ENCODE peak calls at places on chromosomes 11 and 22, in four cellular contexts. F is right lobe of liver, V is GM13976, E is pancreas. H is an unnamed sample.
A peak's percentile ranks its signal among the peaks of the same experiment; 100 is the strongest.

GRCh38 chr11:75487366-75487765 is 38.4 kb downstream of the GDPD5 start:
- DNase-seq in F (no peak), V (no peak), E (no peak), H (no peak)

GRCh38 chr11:32427935-32428664 is 7.2 kb downstream of the WT1 start:
- DNase-seq in F (no peak), V (no peak), E (no peak), H (peak; percentile 23)

GRCh38 chr11:59728913-59729312 is 15.3 kb upstream of the OR10V1 start:
- DNase-seq in F (peak; percentile 47), V (no peak), E (no peak), H (no peak)

GRCh38 chr11:1829039-1829820 is 5.6 kb upstream of the SYT8 start:
- DNase-seq in F (no peak), V (no peak), E (peak; percentile 35), H (no peak)

GRCh38 chr11:130727715-130728114 is 188.6 kb downstream of the SNX19 start:
- DNase-seq in F (no peak), V (no peak), E (no peak), H (no peak)

GRCh38 chr22:40200795-40201194 is 23.1 kb downstream of the TNRC6B start:
- DNase-seq in F (no peak), V (no peak), E (no peak), H (no peak)

GRCh38 chr11:76770642-76771445 is 12.3 kb upstream of the TSKU start:
- DNase-seq in F (peak; percentile 95), V (no peak), E (no peak), H (no peak)

GRCh38 chr22:43811777-43812148 is 342 bp downstream of the EFCAB6 start:
- DNase-seq in F (no peak), V (no peak), E (no peak), H (no peak)

GRCh38 chr11:118666331-118666730 is 13.1 kb downstream of the TREH start:
- DNase-seq in F (no peak), V (no peak), E (no peak), H (no peak)

GRCh38 chr11:58513747-58514367 is 6.0 kb upstream of the OR5B21 start:
- DNase-seq in F (no peak), V (no peak), E (no peak), H (peak; percentile 28)

GRCh38 chr11:43735931-43736330 is 55.4 kb downstream of the HSD17B12 start:
- DNase-seq in F (no peak), V (no peak), E (no peak), H (no peak)

GRCh38 chr11:32072872-32073661 is 17.8 kb upstream of the RCN1 start:
- DNase-seq in F (no peak), V (no peak), E (no peak), H (no peak)

GRCh38 chr11:6263664-6264063 is 4.0 kb downstream of the CCKBR start:
- DNase-seq in F (no peak), V (no peak), E (no peak), H (no peak)

GRCh38 chr11:61962213-61963015 is 5.0 kb downstream of the FTH1 start:
- DNase-seq in F (peak; percentile 43), V (no peak), E (no peak), H (no peak)

GRCh38 chr11:76783294-76783900 is at the start of gene TSKU:
- DNase-seq in F (no peak), V (no peak), E (no peak), H (no peak)

GRCh38 chr11:130215531-130216220 is 56.1 kb downstream of the ST14 start:
- DNase-seq in F (peak; percentile 43), V (no peak), E (no peak), H (no peak)

GRCh38 chr22:42909363-42910058 is 52.4 kb upstream of the ARFGAP3 start:
- DNase-seq in F (no peak), V (no peak), E (peak; percentile 31), H (no peak)

GRCh38 chr11:77471520-77472234 is 2.2 kb downstream of the PAK1 start:
- DNase-seq in F (no peak), V (no peak), E (no peak), H (peak; percentile 43)

GRCh38 chr11:72693271-72693968 is 19.2 kb upstream of the PDE2A start:
- DNase-seq in F (no peak), V (no peak), E (no peak), H (no peak)

GRCh38 chr11:62710001-62710345 is 2.5 kb downstream of the GNG3 start:
- DNase-seq in F (peak; percentile 56), V (no peak), E (no peak), H (no peak)

GRCh38 chr11:121559812-121560211 is 107.0 kb upstream of the SORL1-AS1 start:
- DNase-seq in F (no peak), V (no peak), E (no peak), H (no peak)

GRCh38 chr22:41963453-41964105 is 5.7 kb upstream of the SEPTIN3 start:
- DNase-seq in F (no peak), V (no peak), E (no peak), H (no peak)

GRCh38 chr11:118910309-118911112 is 15.2 kb downstream of the BCL9L start:
- DNase-seq in F (peak; percentile 55), V (no peak), E (peak; percentile 78), H (no peak)

GRCh38 chr22:47802446-47802845 is 1040.0 kb downstream of the TBC1D22A start:
- DNase-seq in F (no peak), V (no peak), E (no peak), H (no peak)

GRCh38 chr22:29306830-29307657 is 594 bp downstream of the GAS2L1 start:
- DNase-seq in F (peak; percentile 87), V (peak; percentile 63), E (peak; percentile 89), H (peak; percentile 62)

GRCh38 chr11:103633819-103634590 is 402.4 kb upstream of the DDI1 start:
- DNase-seq in F (no peak), V (no peak), E (no peak), H (no peak)

DNA sequence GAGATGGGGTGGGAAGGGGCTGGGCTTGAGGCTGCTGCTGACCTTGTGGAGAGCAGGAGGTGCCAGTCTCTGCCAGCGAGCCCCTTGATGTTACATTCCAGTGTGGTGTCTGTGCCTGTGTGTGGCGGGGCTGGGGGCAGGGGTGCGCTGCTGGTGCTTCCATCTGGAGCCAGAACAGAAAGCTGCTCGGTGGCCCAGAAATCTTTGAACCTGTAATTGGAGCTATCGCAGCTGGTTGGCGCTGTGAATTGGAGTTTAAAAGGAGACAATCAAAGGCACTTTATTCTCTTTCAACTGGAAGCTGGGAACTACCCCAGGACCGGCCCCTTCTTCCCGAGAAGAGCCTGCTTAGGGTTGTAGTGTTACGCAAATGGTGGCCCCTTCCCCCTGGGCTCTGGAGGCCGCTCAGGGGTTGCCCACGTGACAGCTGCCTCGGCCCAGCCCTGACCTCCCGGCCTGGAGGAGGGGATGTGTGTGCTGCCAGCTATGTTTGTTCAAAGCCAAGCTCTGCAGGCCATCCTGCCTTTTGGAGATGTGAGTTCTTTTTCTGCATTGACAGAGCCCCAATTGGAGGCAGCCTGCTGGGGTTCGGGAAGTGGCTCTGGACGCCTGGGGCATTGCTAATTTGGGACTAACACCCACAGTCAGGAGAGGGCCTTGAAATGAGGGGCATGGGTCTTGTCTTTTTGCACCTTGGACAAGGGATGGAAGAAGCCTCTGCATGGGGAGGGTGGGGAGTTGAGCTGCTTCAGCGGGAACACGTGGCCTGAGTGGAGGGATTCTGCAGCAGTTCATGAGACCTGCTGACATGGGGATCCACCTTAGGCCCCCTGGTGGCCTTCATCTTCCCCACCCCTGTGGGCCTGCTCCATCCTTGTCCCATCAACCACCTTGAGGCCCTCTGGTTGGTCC is 14.0 kb upstream of the ARSA start:
- DNase-seq in F (peak; percentile 90), V (no peak), E (no peak), H (no peak)
- TF ChIP-seq CTCF in F (peak; percentile 40), V (no peak), E (no peak), H (no peak)

DNA sequence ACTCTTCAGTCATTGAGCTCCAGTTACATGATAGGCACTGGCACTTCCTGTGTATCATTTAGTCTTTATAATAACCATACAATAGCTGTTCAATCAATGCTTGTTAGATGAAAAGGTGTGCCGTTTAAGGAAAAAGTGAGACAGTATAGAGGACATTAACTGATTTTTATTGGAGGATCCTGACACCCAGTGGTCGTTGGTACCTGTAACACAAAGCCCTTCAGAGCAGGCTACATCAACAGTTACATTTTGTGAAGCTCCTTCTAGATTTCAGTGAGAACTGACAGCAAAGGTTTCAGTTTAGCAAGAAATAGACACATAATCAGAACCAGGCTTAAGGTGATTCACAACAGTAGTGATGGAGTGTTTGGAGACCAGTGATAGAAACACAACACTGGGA is 44.2 kb downstream of the CCDC81 start:
- DNase-seq in F (no peak), V (no peak), E (no peak), H (no peak)
- TF ChIP-seq CTCF in F (no peak), V (no peak), E (no peak), H (no peak)

DNA sequence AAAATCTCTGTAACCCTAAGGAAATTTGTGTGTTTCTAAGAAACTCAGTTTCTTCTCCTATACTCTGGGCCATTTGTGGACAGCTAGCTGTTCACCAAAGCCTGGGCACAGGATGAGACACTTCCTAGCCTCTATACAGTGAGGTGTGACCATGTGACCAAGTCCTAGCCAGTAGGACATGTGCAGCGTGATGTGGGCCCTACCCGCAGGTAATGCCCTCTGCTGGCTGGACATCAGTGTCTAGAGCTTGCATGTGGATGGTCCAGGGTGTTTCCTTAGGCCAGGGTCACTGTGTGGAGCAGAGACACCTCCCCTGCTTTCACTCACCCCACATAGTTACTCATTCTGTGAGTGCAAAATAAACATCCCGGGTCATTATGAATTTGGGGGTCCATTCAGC is 100.5 kb downstream of the LARGE1 start:
- DNase-seq in F (no peak), V (no peak), E (no peak), H (no peak)
- TF ChIP-seq CTCF in F (no peak), V (no peak), E (no peak), H (no peak)

DNA sequence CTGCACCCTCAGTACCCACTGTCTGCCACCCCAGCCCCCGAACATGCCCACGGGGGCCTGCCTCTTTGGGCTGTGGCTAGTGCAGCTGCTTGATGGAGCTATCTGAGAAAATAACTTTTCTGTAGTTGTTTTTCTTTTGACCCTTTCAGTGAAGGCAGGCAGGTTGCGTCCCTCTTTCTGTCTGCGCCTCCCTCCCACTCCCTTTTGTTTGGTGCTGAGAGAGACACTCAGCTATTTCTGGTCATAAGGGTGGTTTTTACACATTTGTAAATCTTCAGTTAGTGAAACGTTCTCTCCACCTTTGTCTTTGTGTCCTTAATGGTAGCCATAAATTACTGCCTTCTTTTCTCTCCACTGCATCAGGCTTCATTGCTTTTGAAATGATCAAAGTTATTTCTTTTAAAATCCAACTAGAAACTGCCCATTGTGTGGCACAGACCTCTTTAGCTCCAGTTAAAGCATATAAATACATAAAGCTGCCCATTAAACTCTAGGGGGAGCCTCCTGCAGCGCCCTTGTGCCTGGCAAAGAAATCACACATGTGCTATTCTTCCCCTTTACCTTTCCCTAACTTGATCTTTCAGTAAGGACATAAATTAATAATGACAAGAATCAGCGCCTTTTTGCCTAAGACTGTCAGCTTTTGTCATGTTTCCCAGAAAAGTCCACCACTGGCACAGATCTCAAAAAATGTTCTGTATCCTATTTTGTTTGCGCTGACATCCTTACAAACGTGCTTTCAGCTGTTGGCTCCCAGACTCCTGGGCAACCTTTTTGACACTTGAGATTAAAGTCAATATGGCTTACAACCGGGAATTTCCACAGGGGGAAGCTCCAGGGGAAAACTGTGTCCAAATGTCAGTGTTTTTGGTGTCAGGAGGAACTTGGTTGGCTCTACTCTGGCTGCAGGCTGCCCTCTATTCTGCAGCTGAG is 1.7 kb upstream of the SCUBE2 start:
- DNase-seq in F (no peak), V (peak; percentile 40), E (no peak), H (peak; percentile 39)
- TF ChIP-seq CTCF in F (peak; percentile 21), V (no peak), E (no peak), H (peak; percentile 3)

GRCh38 chr11:808427-809286 is 1.1 kb upstream of the RPLP2 start:
- DNase-seq in F (no peak), V (no peak), E (no peak), H (no peak)
- TF ChIP-seq CTCF in F (no peak), V (no peak), E (no peak), H (no peak)

GRCh38 chr11:66851698-66852465 is 5.0 kb upstream of the LRFN4 start:
- DNase-seq in F (no peak), V (peak; percentile 68), E (peak; percentile 18), H (peak; percentile 68)
- TF ChIP-seq CTCF in F (no peak), V (no peak), E (no peak), H (peak; percentile 2)